ENCODE peak calls at places on chromosomes 4 and X, in six cellular contexts. One of them, this sample, is unnamed.
A peak's percentile ranks its signal among the peaks of the same experiment; 100 is the strongest.

GRCh38 chrX:151771726-151772125 is 37.2 kb downstream of the CNGA2 start:
- DNase-seq in SK-N-SH: no peak
- DNase-seq in HCT116: no peak
- DNase-seq in K562: no peak
- DNase-seq in H1: no peak
- DNase-seq in GM12878: no peak
- DNase-seq in this sample: no peak

GRCh38 chr4:82604522-82604921 is 42.7 kb upstream of the TMEM150C start:
- DNase-seq in SK-N-SH: no peak
- DNase-seq in HCT116: no peak
- DNase-seq in K562: no peak
- DNase-seq in H1: no peak
- DNase-seq in GM12878: no peak
- DNase-seq in this sample: no peak

GRCh38 chr4:143711543-143712159 is 11.2 kb upstream of the FREM3 start:
- DNase-seq in SK-N-SH: no peak
- DNase-seq in HCT116: no peak
- DNase-seq in K562: no peak
- DNase-seq in H1: no peak
- DNase-seq in GM12878: no peak
- DNase-seq in this sample: peak; percentile 13

GRCh38 chr4:17186916-17187315 is 288.5 kb upstream of the LDB2 start:
- DNase-seq in SK-N-SH: no peak
- DNase-seq in HCT116: no peak
- DNase-seq in K562: no peak
- DNase-seq in H1: no peak
- DNase-seq in GM12878: no peak
- DNase-seq in this sample: no peak

GRCh38 chrX:57596109-57596870 is 4.5 kb downstream of the ZXDB start:
- DNase-seq in SK-N-SH: peak; percentile 40
- DNase-seq in HCT116: no peak
- DNase-seq in K562: no peak
- DNase-seq in H1: no peak
- DNase-seq in GM12878: no peak
- DNase-seq in this sample: no peak

GRCh38 chrX:46125139-46125538 is 420.1 kb downstream of the ZNF674 start:
- DNase-seq in SK-N-SH: no peak
- DNase-seq in HCT116: no peak
- DNase-seq in K562: no peak
- DNase-seq in H1: no peak
- DNase-seq in GM12878: no peak
- DNase-seq in this sample: no peak

GRCh38 chr4:79042079-79042674 is 102.9 kb upstream of the PAQR3 start:
- DNase-seq in SK-N-SH: peak; percentile 46
- DNase-seq in HCT116: peak; percentile 13
- DNase-seq in K562: peak; percentile 13
- DNase-seq in H1: no peak
- DNase-seq in GM12878: no peak
- DNase-seq in this sample: peak; percentile 49

GRCh38 chr4:2059726-2060577 is 825 bp downstream of the NAT8L start:
- DNase-seq in SK-N-SH: peak; percentile 82
- DNase-seq in HCT116: no peak
- DNase-seq in K562: peak; percentile 59
- DNase-seq in H1: no peak
- DNase-seq in GM12878: no peak
- DNase-seq in this sample: no peak

GRCh38 chr4:166284221-166284620 is 411.2 kb downstream of the TLL1 start:
- DNase-seq in SK-N-SH: no peak
- DNase-seq in HCT116: no peak
- DNase-seq in K562: no peak
- DNase-seq in H1: no peak
- DNase-seq in GM12878: no peak
- DNase-seq in this sample: no peak

GRCh38 chr4:92629302-92629701 is 325.5 kb downstream of the GRID2 start:
- DNase-seq in SK-N-SH: no peak
- DNase-seq in HCT116: no peak
- DNase-seq in K562: no peak
- DNase-seq in H1: no peak
- DNase-seq in GM12878: no peak
- DNase-seq in this sample: no peak

GRCh38 chr4:54843106-54843505 is 185.3 kb downstream of the KIT start:
- DNase-seq in SK-N-SH: no peak
- DNase-seq in HCT116: no peak
- DNase-seq in K562: no peak
- DNase-seq in H1: no peak
- DNase-seq in GM12878: no peak
- DNase-seq in this sample: no peak

GRCh38 chrX:154717824-154718223 is 33.1 kb downstream of the GAB3 start:
- DNase-seq in SK-N-SH: peak; percentile 7
- DNase-seq in HCT116: no peak
- DNase-seq in K562: peak; percentile 54
- DNase-seq in H1: no peak
- DNase-seq in GM12878: no peak
- DNase-seq in this sample: no peak

GRCh38 chrX:10022580-10023245 is 55.6 kb downstream of the CLDN34 start:
- DNase-seq in SK-N-SH: no peak
- DNase-seq in HCT116: no peak
- DNase-seq in K562: no peak
- DNase-seq in H1: no peak
- DNase-seq in GM12878: no peak
- DNase-seq in this sample: no peak

GRCh38 chrX:46251755-46252154 is 293.5 kb downstream of the ZNF674 start:
- DNase-seq in SK-N-SH: no peak
- DNase-seq in HCT116: no peak
- DNase-seq in K562: no peak
- DNase-seq in H1: no peak
- DNase-seq in GM12878: no peak
- DNase-seq in this sample: no peak

GRCh38 chr4:54363037-54363436 is 133.9 kb downstream of the PDGFRA start:
- DNase-seq in SK-N-SH: peak; percentile 44
- DNase-seq in HCT116: no peak
- DNase-seq in K562: no peak
- DNase-seq in H1: no peak
- DNase-seq in GM12878: no peak
- DNase-seq in this sample: peak; percentile 47

GRCh38 chr4:119659576-119659975 is 31.0 kb upstream of the PDE5A start:
- DNase-seq in SK-N-SH: no peak
- DNase-seq in HCT116: no peak
- DNase-seq in K562: no peak
- DNase-seq in H1: no peak
- DNase-seq in GM12878: no peak
- DNase-seq in this sample: no peak

GRCh38 chr4:97910005-97910404 is 233.3 kb downstream of the STPG2 start:
- DNase-seq in SK-N-SH: no peak
- DNase-seq in HCT116: peak; percentile 10
- DNase-seq in K562: no peak
- DNase-seq in H1: peak; percentile 9
- DNase-seq in GM12878: no peak
- DNase-seq in this sample: no peak
- TF ChIP-seq JUND in SK-N-SH: no peak
- TF ChIP-seq JUND in HCT116: no peak
- TF ChIP-seq JUND in K562: no peak
- TF ChIP-seq JUND in H1: no peak
- TF ChIP-seq JUND in GM12878: no peak
- TF ChIP-seq JUND in this sample: no peak

DNA sequence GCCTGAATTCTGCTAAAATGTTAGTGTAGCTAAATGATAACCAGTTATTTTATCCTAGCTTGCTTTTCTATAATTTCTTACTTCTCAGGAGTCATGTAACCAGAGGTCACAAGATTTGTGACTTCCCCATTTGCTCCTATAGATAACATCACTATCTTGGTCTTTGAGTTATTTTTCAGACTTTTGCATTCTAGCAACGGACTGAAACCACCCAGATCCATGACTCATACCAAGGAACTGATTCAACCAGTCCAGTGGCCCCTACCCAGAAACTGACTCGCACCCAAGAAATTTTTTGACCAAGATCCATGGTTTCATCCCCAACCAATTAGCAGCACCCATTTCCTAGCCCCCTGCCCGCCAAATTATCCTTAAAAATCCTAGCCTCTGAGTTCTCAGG is 50.0 kb downstream of the IQCM start:
- DNase-seq in SK-N-SH: no peak
- DNase-seq in HCT116: peak; percentile 18
- DNase-seq in K562: no peak
- DNase-seq in H1: no peak
- DNase-seq in GM12878: no peak
- DNase-seq in this sample: no peak
- TF ChIP-seq JUND in SK-N-SH: no peak
- TF ChIP-seq JUND in HCT116: peak; percentile 75
- TF ChIP-seq JUND in K562: no peak
- TF ChIP-seq JUND in H1: no peak
- TF ChIP-seq JUND in GM12878: no peak
- TF ChIP-seq JUND in this sample: no peak

GRCh38 chrX:49106930-49107329 is 16.6 kb downstream of the GPKOW start:
- DNase-seq in SK-N-SH: peak; percentile 54
- DNase-seq in HCT116: no peak
- DNase-seq in K562: no peak
- DNase-seq in H1: no peak
- DNase-seq in GM12878: no peak
- DNase-seq in this sample: peak; percentile 76
- TF ChIP-seq JUND in SK-N-SH: no peak
- TF ChIP-seq JUND in HCT116: no peak
- TF ChIP-seq JUND in K562: no peak
- TF ChIP-seq JUND in H1: no peak
- TF ChIP-seq JUND in GM12878: no peak
- TF ChIP-seq JUND in this sample: no peak

DNA sequence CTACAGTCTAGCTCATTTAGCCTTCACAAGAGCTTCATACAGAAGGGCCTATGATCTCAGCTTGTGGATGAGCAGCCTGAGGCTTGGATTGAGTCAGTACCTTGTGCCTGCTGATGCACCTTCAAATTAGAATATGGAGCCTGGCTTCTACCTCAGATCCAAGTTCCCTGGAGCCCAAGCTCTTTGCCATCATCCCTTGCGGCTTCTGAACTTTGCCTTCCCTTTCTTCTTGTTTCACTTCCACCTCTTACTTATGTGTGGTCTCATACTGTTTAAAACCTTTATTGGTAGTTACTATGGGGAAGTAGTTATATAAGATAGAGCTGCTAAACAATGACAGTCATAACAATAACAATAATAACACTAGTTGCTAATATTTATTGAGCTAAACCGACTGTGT is 84.3 kb upstream of the AFF2 start:
- DNase-seq in SK-N-SH: no peak
- DNase-seq in HCT116: no peak
- DNase-seq in K562: no peak
- DNase-seq in H1: no peak
- DNase-seq in GM12878: no peak
- DNase-seq in this sample: no peak
- TF ChIP-seq JUND in SK-N-SH: no peak
- TF ChIP-seq JUND in HCT116: no peak
- TF ChIP-seq JUND in K562: no peak
- TF ChIP-seq JUND in H1: no peak
- TF ChIP-seq JUND in GM12878: no peak
- TF ChIP-seq JUND in this sample: no peak

GRCh38 chr4:176241703-176242102 is 27.3 kb downstream of the ASB5 start:
- DNase-seq in SK-N-SH: no peak
- DNase-seq in HCT116: no peak
- DNase-seq in K562: no peak
- DNase-seq in H1: no peak
- DNase-seq in GM12878: no peak
- DNase-seq in this sample: no peak
- TF ChIP-seq JUND in SK-N-SH: no peak
- TF ChIP-seq JUND in HCT116: no peak
- TF ChIP-seq JUND in K562: no peak
- TF ChIP-seq JUND in H1: no peak
- TF ChIP-seq JUND in GM12878: no peak
- TF ChIP-seq JUND in this sample: no peak

GRCh38 chr4:176044589-176044951 is 21.1 kb upstream of the WDR17 start:
- DNase-seq in SK-N-SH: no peak
- DNase-seq in HCT116: no peak
- DNase-seq in K562: no peak
- DNase-seq in H1: no peak
- DNase-seq in GM12878: no peak
- DNase-seq in this sample: no peak
- TF ChIP-seq JUND in SK-N-SH: no peak
- TF ChIP-seq JUND in HCT116: no peak
- TF ChIP-seq JUND in K562: no peak
- TF ChIP-seq JUND in H1: no peak
- TF ChIP-seq JUND in GM12878: no peak
- TF ChIP-seq JUND in this sample: no peak

GRCh38 chr4:128290526-128290925 is 2.9 kb upstream of the PGRMC2 start:
- DNase-seq in SK-N-SH: no peak
- DNase-seq in HCT116: no peak
- DNase-seq in K562: no peak
- DNase-seq in H1: no peak
- DNase-seq in GM12878: no peak
- DNase-seq in this sample: no peak

GRCh38 chr4:128289523-128290158 is 2.0 kb upstream of the PGRMC2 start:
- DNase-seq in SK-N-SH: no peak
- DNase-seq in HCT116: no peak
- DNase-seq in K562: no peak
- DNase-seq in H1: no peak
- DNase-seq in GM12878: no peak
- DNase-seq in this sample: no peak

GRCh38 chr4:128287159-128287870 is at the start of gene PGRMC2:
- DNase-seq in SK-N-SH: peak; percentile 61
- DNase-seq in HCT116: no peak
- DNase-seq in K562: peak; percentile 30
- DNase-seq in H1: no peak
- DNase-seq in GM12878: no peak
- DNase-seq in this sample: no peak

GRCh38 chr4:128287871-128288688 is 467 bp upstream of the PGRMC2 start:
- DNase-seq in SK-N-SH: peak; percentile 99
- DNase-seq in HCT116: peak; percentile 94
- DNase-seq in K562: peak; percentile 97
- DNase-seq in H1: peak; percentile 95
- DNase-seq in GM12878: peak; percentile 97
- DNase-seq in this sample: peak; percentile 98

DNA sequence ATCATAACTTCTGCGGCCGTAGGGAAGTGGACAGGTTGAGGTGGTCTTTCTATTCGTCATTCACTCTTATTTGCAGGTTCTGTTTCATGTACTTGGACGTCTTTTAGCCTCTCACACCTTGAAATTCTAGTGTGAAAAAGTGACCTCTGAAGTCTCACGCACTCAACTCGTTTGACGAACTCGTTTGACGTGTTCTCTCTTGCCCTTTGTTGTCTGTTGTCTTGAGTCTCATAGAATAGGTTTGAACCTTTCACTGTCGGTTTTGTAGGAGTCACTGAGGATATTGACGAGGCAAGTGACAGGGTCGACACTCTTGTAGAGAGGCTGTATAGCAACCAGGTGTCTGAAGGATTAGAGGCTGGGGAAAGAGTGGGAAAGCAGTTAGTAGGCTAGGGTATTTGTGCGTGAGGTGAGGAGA is 1.1 kb upstream of the PGRMC2 start:
- DNase-seq in SK-N-SH: no peak
- DNase-seq in HCT116: no peak
- DNase-seq in K562: no peak
- DNase-seq in H1: no peak
- DNase-seq in GM12878: peak; percentile 17
- DNase-seq in this sample: peak; percentile 90
- TF ChIP-seq JUND in SK-N-SH: no peak
- TF ChIP-seq JUND in HCT116: no peak
- TF ChIP-seq JUND in K562: no peak
- TF ChIP-seq JUND in H1: no peak
- TF ChIP-seq JUND in GM12878: no peak
- TF ChIP-seq JUND in this sample: no peak

GRCh38 chr4:86993909-86994672 is 59.3 kb downstream of the AFF1 start:
- DNase-seq in SK-N-SH: no peak
- DNase-seq in HCT116: no peak
- DNase-seq in K562: no peak
- DNase-seq in H1: no peak
- DNase-seq in GM12878: no peak
- DNase-seq in this sample: no peak

GRCh38 chr4:86990510-86990909 is 55.7 kb downstream of the AFF1 start:
- DNase-seq in SK-N-SH: no peak
- DNase-seq in HCT116: no peak
- DNase-seq in K562: no peak
- DNase-seq in H1: no peak
- DNase-seq in GM12878: no peak
- DNase-seq in this sample: no peak

GRCh38 chr4:86991998-86992397 is 57.2 kb downstream of the AFF1 start:
- DNase-seq in SK-N-SH: no peak
- DNase-seq in HCT116: no peak
- DNase-seq in K562: no peak
- DNase-seq in H1: no peak
- DNase-seq in GM12878: no peak
- DNase-seq in this sample: no peak
- TF ChIP-seq JUND in SK-N-SH: no peak
- TF ChIP-seq JUND in HCT116: no peak
- TF ChIP-seq JUND in K562: no peak
- TF ChIP-seq JUND in H1: no peak
- TF ChIP-seq JUND in GM12878: no peak
- TF ChIP-seq JUND in this sample: no peak

This sample was measured in T47D.